ENCODE peak calls at places on chromosomes 1 and 21, in eight cellular contexts. L, J, A, Q, T, N, Z and X are unnamed samples.

GRCh38 chr1:228279011-228279721 is 71.3 kb downstream of the OBSCN start:
- DNase-seq in L (no peak), J (peak), A (no peak), Q (no peak), T (no peak), N (no peak), Z (peak), X (peak)

GRCh38 chr1:206952182-206952581 is 5.9 kb upstream of the PIGR start:
- DNase-seq in L (no peak), J (no peak), A (no peak), Q (no peak), T (no peak), N (no peak), Z (no peak), X (no peak)

GRCh38 chr1:19312782-19313635 is 883 bp downstream of the SLC66A1 start:
- DNase-seq in L (no peak), J (no peak), A (no peak), Q (no peak), T (no peak), N (peak), Z (no peak), X (no peak)

GRCh38 chr1:39657923-39658485 is 13.9 kb downstream of the NT5C1A start:
- DNase-seq in L (peak), J (peak), A (peak), Q (peak), T (peak), N (peak), Z (no peak), X (no peak)

GRCh38 chr1:53478186-53478585 is 19.0 kb downstream of the DMRTB1 start:
- DNase-seq in L (no peak), J (no peak), A (no peak), Q (no peak), T (no peak), N (no peak), Z (no peak), X (no peak)

GRCh38 chr21:28737671-28738279 is 254.9 kb downstream of the LTN1 start:
- DNase-seq in L (no peak), J (no peak), A (no peak), Q (peak), T (no peak), N (no peak), Z (no peak), X (no peak)

GRCh38 chr1:199983531-199983930 is 44.0 kb upstream of the NR5A2 start:
- DNase-seq in L (no peak), J (no peak), A (no peak), Q (no peak), T (no peak), N (no peak), Z (no peak), X (no peak)

GRCh38 chr1:2499986-2500596 is 24.0 kb downstream of the PLCH2 start:
- DNase-seq in L (no peak), J (no peak), A (no peak), Q (no peak), T (no peak), N (peak), Z (no peak), X (no peak)

GRCh38 chr1:91846007-91846620 is 39.8 kb downstream of the TGFBR3 start:
- DNase-seq in L (peak), J (no peak), A (no peak), Q (peak), T (peak), N (no peak), Z (no peak), X (no peak)

GRCh38 chr1:8090241-8090702 is 64.2 kb upstream of the ERRFI1 start:
- DNase-seq in L (no peak), J (no peak), A (no peak), Q (peak), T (peak), N (no peak), Z (no peak), X (no peak)

GRCh38 chr1:207867136-207868081 is 43.5 kb downstream of the CD34 start:
- DNase-seq in L (peak), J (no peak), A (no peak), Q (peak), T (no peak), N (peak), Z (peak), X (no peak)

GRCh38 chr1:201672685-201673084 is 133.8 kb downstream of the NAV1 start:
- DNase-seq in L (no peak), J (no peak), A (no peak), Q (no peak), T (no peak), N (no peak), Z (no peak), X (no peak)

GRCh38 chr1:15014521-15014920 is 139.0 kb upstream of the TMEM51 start:
- DNase-seq in L (no peak), J (no peak), A (no peak), Q (no peak), T (no peak), N (no peak), Z (no peak), X (no peak)

GRCh38 chr1:145949219-145949618 is 8.6 kb downstream of the LIX1L start:
- DNase-seq in L (no peak), J (no peak), A (no peak), Q (no peak), T (no peak), N (no peak), Z (no peak), X (no peak)

GRCh38 chr1:24897263-24898151 is 32.6 kb downstream of the RUNX3 start:
- DNase-seq in L (peak), J (no peak), A (no peak), Q (no peak), T (no peak), N (no peak), Z (peak), X (peak)

GRCh38 chr1:66705100-66705499 is 47.2 kb upstream of the DYNLT5 start:
- DNase-seq in L (no peak), J (no peak), A (no peak), Q (no peak), T (peak), N (no peak), Z (no peak), X (no peak)

GRCh38 chr21:35855463-35855862 is 204.9 kb downstream of the SETD4 start:
- DNase-seq in L (no peak), J (no peak), A (no peak), Q (no peak), T (no peak), N (no peak), Z (no peak), X (no peak)

GRCh38 chr1:69138172-69138571 is 429.6 kb upstream of the LRRC7 start:
- DNase-seq in L (no peak), J (no peak), A (no peak), Q (no peak), T (no peak), N (no peak), Z (no peak), X (no peak)

GRCh38 chr21:25701529-25701928 is 33.2 kb downstream of the ATP5PF start:
- DNase-seq in L (no peak), J (no peak), A (no peak), Q (no peak), T (no peak), N (no peak), Z (no peak), X (no peak)

GRCh38 chr1:205858141-205858961 is 8.4 kb upstream of the PM20D1 start:
- DNase-seq in L (no peak), J (no peak), A (no peak), Q (no peak), T (no peak), N (no peak), Z (no peak), X (no peak)

GRCh38 chr1:119582801-119583200 is 65.3 kb downstream of the ZNF697 start:
- DNase-seq in L (peak), J (no peak), A (peak), Q (peak), T (no peak), N (peak), Z (no peak), X (no peak)

GRCh38 chr1:215992620-215993019 is 425.5 kb downstream of the KCTD3 start:
- DNase-seq in L (no peak), J (no peak), A (no peak), Q (peak), T (no peak), N (peak), Z (no peak), X (no peak)

GRCh38 chr1:20834192-20834591 is 47.1 kb upstream of the HP1BP3 start:
- DNase-seq in L (no peak), J (no peak), A (no peak), Q (no peak), T (no peak), N (no peak), Z (no peak), X (no peak)

GRCh38 chr1:78325293-78325692 is 165.5 kb upstream of the PTGFR start:
- DNase-seq in L (no peak), J (no peak), A (no peak), Q (no peak), T (no peak), N (no peak), Z (no peak), X (no peak)

GRCh38 chr21:31732538-31732864 is 583 bp upstream of the SCAF4 start:
- DNase-seq in L (no peak), J (no peak), A (no peak), Q (no peak), T (no peak), N (no peak), Z (no peak), X (no peak)

GRCh38 chr1:173714759-173715537 is at the start of gene KLHL20:
- DNase-seq in L (peak), J (peak), A (peak), Q (peak), T (peak), N (peak), Z (peak), X (no peak)
- TF ChIP-seq CTCF in L (no peak), J (no peak), A (no peak), Q (no peak), T (no peak), N (no peak), Z (no peak), X (peak)

GRCh38 chr1:246530482-246530881 is 23.4 kb upstream of the SMYD3 start:
- DNase-seq in L (no peak), J (no peak), A (no peak), Q (no peak), T (no peak), N (no peak), Z (no peak), X (no peak)

GRCh38 chr1:246534114-246534513 is 27.0 kb upstream of the SMYD3 start:
- DNase-seq in L (no peak), J (no peak), A (no peak), Q (no peak), T (no peak), N (no peak), Z (no peak), X (no peak)

GRCh38 chr1:246528933-246529731 is 22.1 kb upstream of the SMYD3 start:
- DNase-seq in L (no peak), J (no peak), A (no peak), Q (no peak), T (no peak), N (no peak), Z (no peak), X (no peak)

GRCh38 chr1:246533371-246533905 is 26.4 kb upstream of the SMYD3 start:
- DNase-seq in L (no peak), J (no peak), A (no peak), Q (no peak), T (no peak), N (no peak), Z (no peak), X (no peak)

DNA sequence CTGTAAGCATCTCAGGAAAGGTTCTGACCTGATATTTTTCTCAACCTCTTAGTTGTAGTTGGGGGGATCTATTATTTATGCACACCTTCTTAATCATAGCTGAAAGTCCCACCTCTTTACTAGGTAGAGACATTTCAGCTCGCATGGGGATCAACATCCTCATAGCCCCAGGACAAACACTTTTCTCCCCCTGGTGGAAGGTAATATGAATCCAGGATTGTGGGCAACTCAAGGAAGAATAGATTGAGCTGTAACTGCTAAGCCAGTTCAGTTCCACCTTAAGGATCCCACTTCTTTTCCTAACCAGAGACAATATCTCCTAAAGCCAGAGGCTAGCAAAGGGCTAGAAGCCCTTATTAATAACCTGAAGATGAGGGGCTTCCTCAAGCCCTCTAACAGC is 25.4 kb upstream of the SMYD3 start:
- DNase-seq in L (no peak), J (no peak), A (no peak), Q (no peak), T (no peak), N (no peak), Z (no peak), X (no peak)
- TF ChIP-seq CTCF in L (no peak), J (no peak), A (no peak), Q (peak), T (no peak), N (no peak), Z (no peak), X (peak)

DNA sequence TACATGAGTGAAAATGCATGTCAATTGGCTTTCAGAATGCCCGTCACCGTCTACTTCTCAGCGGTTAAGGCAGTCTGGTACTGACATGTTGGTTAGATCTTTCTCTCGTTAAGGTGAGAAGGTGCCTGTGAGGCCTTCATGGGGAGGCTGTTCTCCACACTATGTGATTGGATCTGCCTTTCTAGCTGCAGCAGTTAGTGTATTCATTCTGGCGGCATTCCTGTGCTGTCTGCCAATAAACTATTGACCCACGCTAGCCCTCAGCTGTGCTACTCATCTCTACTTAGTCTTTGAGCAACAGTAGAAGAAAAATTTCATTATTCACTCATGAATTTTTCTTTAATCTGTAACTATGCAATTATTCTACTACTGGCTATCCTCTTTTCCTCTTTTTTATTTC is 32.0 kb downstream of the CCSAP start:
- DNase-seq in L (peak), J (no peak), A (no peak), Q (peak), T (no peak), N (no peak), Z (no peak), X (no peak)
- TF ChIP-seq CTCF in L (no peak), J (no peak), A (no peak), Q (no peak), T (no peak), N (no peak), Z (no peak), X (no peak)

GRCh38 chr1:234597894-234598293 is 12.1 kb downstream of the IRF2BP2 start:
- DNase-seq in L (no peak), J (no peak), A (no peak), Q (peak), T (no peak), N (peak), Z (no peak), X (no peak)
- TF ChIP-seq CTCF in L (peak), J (peak), A (peak), Q (peak), T (peak), N (peak), Z (peak), X (peak)